ENCODE peak calls at places on chromosomes 2 and 18, in six cellular contexts. N is HAP-1, D is heart left ventricle, W is spleen, M is tibial artery, E is IMR-90. X is an unnamed sample.

GRCh38 chr2:187654535-187654934 is 100.3 kb upstream of the TFPI start:
- DNase-seq in N (peak; percentile 23), D (peak; percentile 44), W (no peak), M (no peak), E (no peak), X (peak; percentile 5)

GRCh38 chr2:65483763-65484162 is 51.4 kb upstream of the SPRED2 start:
- DNase-seq in N (no peak), D (no peak), W (no peak), M (no peak), E (no peak), X (no peak)

GRCh38 chr2:155332016-155332415 is 633.5 kb downstream of the KCNJ3 start:
- DNase-seq in N (no peak), D (no peak), W (no peak), M (no peak), E (no peak), X (no peak)

GRCh38 chr2:1459727-1460126 is 46.5 kb downstream of the TPO start:
- DNase-seq in N (no peak), D (no peak), W (no peak), M (no peak), E (no peak), X (no peak)

GRCh38 chr2:234730066-234730640 is 221.7 kb upstream of the SH3BP4 start:
- DNase-seq in N (no peak), D (no peak), W (peak; percentile 86), M (no peak), E (no peak), X (no peak)

GRCh38 chr2:11753452-11753885 is 7.0 kb downstream of the LPIN1 start:
- DNase-seq in N (no peak), D (no peak), W (peak; percentile 87), M (no peak), E (no peak), X (peak; percentile 62)

GRCh38 chr2:207670887-207671286 is 40.6 kb upstream of the CCNYL1 start:
- DNase-seq in N (no peak), D (no peak), W (no peak), M (no peak), E (no peak), X (no peak)

GRCh38 chr2:217805679-217806479 is 196.9 kb downstream of the TNS1 start:
- DNase-seq in N (no peak), D (peak; percentile 64), W (peak; percentile 66), M (peak; percentile 15), E (no peak), X (no peak)

GRCh38 chr2:46818141-46818552 is 97.5 kb downstream of the MCFD2 start:
- DNase-seq in N (no peak), D (peak; percentile 89), W (peak; percentile 79), M (peak; percentile 94), E (no peak), X (no peak)

GRCh38 chr2:240395448-240395847 is 40.0 kb upstream of the GPC1 start:
- DNase-seq in N (no peak), D (no peak), W (no peak), M (no peak), E (no peak), X (no peak)

GRCh38 chr2:109721117-109721504 is 73.0 kb upstream of the RGPD5 start:
- DNase-seq in N (no peak), D (no peak), W (no peak), M (no peak), E (no peak), X (peak; percentile 92)

GRCh38 chr2:208671312-208671711 is 264.7 kb downstream of the PTH2R start:
- DNase-seq in N (no peak), D (no peak), W (no peak), M (no peak), E (no peak), X (no peak)

GRCh38 chr2:143601828-143602227 is 472.6 kb downstream of the ARHGAP15 start:
- DNase-seq in N (no peak), D (no peak), W (no peak), M (no peak), E (no peak), X (no peak)

GRCh38 chr2:220550995-220551702 is 923.7 kb downstream of the SLC4A3 start:
- DNase-seq in N (no peak), D (no peak), W (no peak), M (no peak), E (no peak), X (peak; percentile 71)

GRCh38 chr18:72867721-72868665 is at the start of gene NETO1:
- DNase-seq in N (no peak), D (no peak), W (peak; percentile 81), M (no peak), E (no peak), X (peak; percentile 17)

GRCh38 chr2:168941297-168941696 is 40.2 kb downstream of the G6PC2 start:
- DNase-seq in N (no peak), D (no peak), W (no peak), M (no peak), E (no peak), X (no peak)

GRCh38 chr18:59044855-59045254 is 94.8 kb upstream of the SEC11C start:
- DNase-seq in N (no peak), D (no peak), W (peak; percentile 41), M (no peak), E (no peak), X (no peak)

GRCh38 chr2:29159125-29159524 is 43.9 kb downstream of the CLIP4 start:
- DNase-seq in N (no peak), D (no peak), W (no peak), M (no peak), E (no peak), X (no peak)

GRCh38 chr2:134975281-134976009 is 56.8 kb downstream of the CCNT2 start:
- DNase-seq in N (no peak), D (no peak), W (no peak), M (no peak), E (no peak), X (no peak)

GRCh38 chr2:179726461-179727180 is 134.8 kb downstream of the ZNF385B start:
- DNase-seq in N (no peak), D (no peak), W (no peak), M (no peak), E (no peak), X (no peak)

GRCh38 chr2:167732251-167732788 is 515.1 kb downstream of the STK39 start:
- DNase-seq in N (no peak), D (no peak), W (no peak), M (no peak), E (no peak), X (no peak)

GRCh38 chr18:10131036-10131774 is 217.4 kb downstream of the VAPA start:
- DNase-seq in N (peak; percentile 8), D (no peak), W (no peak), M (no peak), E (no peak), X (peak; percentile 36)
- H3K4me3 ChIP-seq in N (peak overlapping the region; percentile 5), D (no peak overlapping the region), W (no peak overlapping the region), M (no peak overlapping the region), E (no peak overlapping the region), X (no peak overlapping the region)

GRCh38 chr2:176637497-176638166 is 368.4 kb downstream of the MTX2 start:
- DNase-seq in N (no peak), D (peak; percentile 72), W (peak; percentile 82), M (no peak), E (peak; percentile 23), X (peak; percentile 21)

GRCh38 chr2:176636376-176636775 is 367.1 kb downstream of the MTX2 start:
- DNase-seq in N (no peak), D (no peak), W (no peak), M (no peak), E (no peak), X (no peak)

GRCh38 chr2:176637134-176637496 is 367.9 kb downstream of the MTX2 start:
- DNase-seq in N (no peak), D (no peak), W (no peak), M (no peak), E (no peak), X (no peak)

GRCh38 chr2:176639016-176639343 is 369.7 kb downstream of the MTX2 start:
- DNase-seq in N (no peak), D (no peak), W (no peak), M (no peak), E (no peak), X (no peak)

DNA sequence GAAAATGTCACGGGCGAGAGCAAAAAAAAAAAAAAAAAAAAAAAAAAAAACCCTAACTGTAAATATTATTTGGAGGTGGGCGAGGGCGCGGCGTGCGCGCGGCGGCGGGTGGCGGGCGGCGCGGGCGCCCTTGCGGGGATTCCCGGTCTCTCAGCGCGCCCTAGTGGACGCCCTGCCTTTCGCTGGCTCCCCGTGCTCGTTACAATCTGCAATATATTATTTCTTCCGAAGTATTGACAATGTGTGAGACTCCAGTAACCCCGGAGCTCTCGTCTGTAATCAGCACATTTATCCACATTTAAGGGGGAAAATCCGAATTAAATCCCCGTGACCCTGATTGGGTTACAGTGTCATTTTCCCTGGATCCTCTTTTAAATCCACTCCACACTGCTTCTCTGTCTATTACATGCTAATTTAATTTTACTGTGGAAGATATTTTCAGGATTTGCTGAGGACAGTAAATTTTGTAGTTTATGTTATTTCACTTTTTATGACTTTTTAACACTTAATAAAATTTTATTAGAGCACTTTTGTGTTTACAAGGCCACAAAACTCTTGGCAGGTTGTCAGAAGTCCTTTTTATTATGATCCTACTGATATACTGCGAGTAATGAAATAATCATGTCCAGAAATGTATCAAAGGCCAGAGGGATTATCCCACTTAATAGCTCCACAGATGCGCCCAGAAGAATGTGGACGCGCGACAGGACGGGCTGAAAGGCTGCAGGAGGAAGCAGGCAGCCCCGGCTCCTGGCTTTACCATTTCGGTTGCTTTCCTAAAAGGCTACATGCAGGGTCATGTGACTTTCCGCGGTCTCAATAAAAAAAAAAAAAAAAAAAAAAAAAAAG is 369.1 kb downstream of the MTX2 start:
- DNase-seq in N (peak; percentile 51), D (peak; percentile 74), W (peak; percentile 88), M (peak; percentile 40), E (peak; percentile 45), X (peak; percentile 59)
- H3K4me3 ChIP-seq in N (peak overlapping the region; percentile 31), D (peak overlapping the region; percentile 54), W (peak overlapping the region; percentile 38), M (peak overlapping the region; percentile 52), E (peak overlapping the region; percentile 38), X (peak overlapping the region; percentile 39)

DNA sequence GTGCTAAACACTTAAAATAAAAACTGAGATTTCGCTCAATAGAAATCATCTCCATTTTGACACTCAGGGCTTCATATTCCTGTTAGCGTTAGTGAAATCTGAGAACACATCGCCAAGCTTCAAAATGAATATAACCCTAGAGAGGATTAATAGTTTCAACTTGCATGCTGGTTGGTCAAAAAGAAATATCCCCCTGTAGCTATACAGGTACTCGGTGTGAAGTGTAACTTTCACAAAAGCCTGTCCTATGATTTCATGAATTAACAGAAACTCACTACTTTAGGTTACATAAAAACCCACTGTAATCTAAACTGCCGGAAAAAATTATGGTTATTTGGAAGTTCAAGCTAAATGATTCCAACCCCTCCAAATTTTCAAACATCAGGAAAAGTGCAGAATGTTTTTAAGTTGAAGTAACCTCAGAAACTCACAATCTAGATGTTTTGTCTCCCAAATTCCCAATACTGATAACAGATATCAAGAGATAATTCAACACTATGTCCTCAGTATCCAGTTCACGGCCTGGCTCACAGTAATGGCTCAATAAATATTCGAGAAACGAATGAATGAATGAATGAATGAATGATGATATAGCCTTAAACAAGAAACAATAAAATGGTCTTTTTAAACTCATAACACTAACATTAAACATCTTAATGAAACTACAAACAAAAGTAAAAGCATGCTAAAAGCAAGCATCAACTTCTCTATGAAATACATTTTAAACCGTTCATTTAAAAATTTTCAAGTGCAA is 2.5 kb downstream of the TLK1 start:
- DNase-seq in N (peak; percentile 38), D (no peak), W (no peak), M (no peak), E (no peak), X (peak; percentile 14)
- H3K4me3 ChIP-seq in N (peak overlapping the region; percentile 83), D (no peak overlapping the region), W (no peak overlapping the region), M (no peak overlapping the region), E (no peak overlapping the region), X (peak overlapping the region; percentile 85)

DNA sequence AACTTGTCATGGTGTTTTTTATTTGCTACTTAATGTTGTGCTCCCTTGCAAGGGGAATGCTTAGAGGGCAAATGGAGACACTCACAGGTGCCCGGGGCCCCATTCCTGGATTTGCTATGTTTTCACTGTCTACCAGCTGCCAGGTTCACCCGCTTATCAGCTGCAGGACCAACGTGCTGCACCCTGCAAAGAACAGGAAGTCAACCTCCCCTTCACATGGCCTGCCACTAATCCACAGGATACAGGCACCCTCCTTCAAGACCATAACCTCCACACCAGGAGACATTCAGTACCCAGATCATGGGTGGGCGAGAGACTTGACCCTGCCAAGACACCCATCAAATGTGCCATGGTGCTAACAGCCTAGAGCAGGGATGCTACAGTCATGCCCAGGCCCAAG is 237.5 kb upstream of the STON1 start:
- DNase-seq in N (no peak), D (no peak), W (no peak), M (no peak), E (no peak), X (no peak)
- H3K4me3 ChIP-seq in N (no peak overlapping the region), D (no peak overlapping the region), W (no peak overlapping the region), M (no peak overlapping the region), E (no peak overlapping the region), X (no peak overlapping the region)

X was measured in epithelial cell of esophagus.